ENCODE peak calls at places on chromosomes 13 and 19, in six cellular contexts. M is hepatocyte, Z is T-cell, J is small intestine, O is PC-9, K is GM23248. P is an unnamed sample.

GRCh38 chr19:51690359-51691121 is 2.6 kb upstream of the SPACA6 start:
- DNase-seq in M (peak; percentile 90), Z (peak; percentile 49), J (peak; percentile 7), O (peak; percentile 77), K (peak; percentile 80), P (no peak)

GRCh38 chr13:30572859-30573275 is 44.9 kb upstream of the USPL1 start:
- DNase-seq in M (peak; percentile 34), Z (no peak), J (peak; percentile 70), O (no peak), K (peak; percentile 76), P (no peak)

GRCh38 chr19:13963603-13964105 is 11.3 kb downstream of the DCAF15 start:
- DNase-seq in M (peak; percentile 2), Z (no peak), J (no peak), O (no peak), K (no peak), P (no peak)

GRCh38 chr13:114004416-114005205 is 30.7 kb upstream of the C13orf46 start:
- DNase-seq in M (peak; percentile 77), Z (no peak), J (peak; percentile 77), O (peak; percentile 53), K (no peak), P (no peak)

GRCh38 chr19:49339364-49340068 is 4.3 kb downstream of the CD37 start:
- DNase-seq in M (peak; percentile 87), Z (no peak), J (peak; percentile 75), O (peak; percentile 87), K (peak; percentile 86), P (no peak)

GRCh38 chr13:27372896-27373295 is 51.5 kb upstream of the GTF3A start:
- DNase-seq in M (peak; percentile 77), Z (no peak), J (peak; percentile 72), O (no peak), K (peak; percentile 31), P (no peak)

GRCh38 chr19:9498183-9498902 is at the start of gene ZNF560:
- DNase-seq in M (no peak), Z (no peak), J (no peak), O (peak; percentile 53), K (peak; percentile 59), P (no peak)

GRCh38 chr19:29492761-29493160 is 33.0 kb upstream of the VSTM2B start:
- DNase-seq in M (peak; percentile 36), Z (no peak), J (no peak), O (no peak), K (no peak), P (no peak)

GRCh38 chr19:3637621-3638020 is 11.0 kb upstream of the CACTIN start:
- DNase-seq in M (no peak), Z (no peak), J (no peak), O (no peak), K (no peak), P (no peak)

P was measured in keratinocyte.